ENCODE peak calls at places on chromosome 6, in six cellular contexts. O, L, B, S, Y and X are unnamed samples.

GRCh38 chr6:36130672-36131516 is 581 bp downstream of the MAPK13 start:
- DNase-seq in O (peak; percentile 40), L (peak; percentile 78), B (peak; percentile 46), S (no peak), Y (peak; percentile 78), X (peak; percentile 50)

GRCh38 chr6:6246539-6246938 is 73.9 kb downstream of the F13A1 start:
- DNase-seq in O (no peak), L (no peak), B (no peak), S (no peak), Y (no peak), X (no peak)

GRCh38 chr6:48027704-48028435 is 83.1 kb downstream of the PTCHD4 start:
- DNase-seq in O (no peak), L (no peak), B (no peak), S (no peak), Y (no peak), X (no peak)

GRCh38 chr6:38599261-38599660 is 40.5 kb downstream of the BTBD9 start:
- DNase-seq in O (no peak), L (no peak), B (no peak), S (no peak), Y (no peak), X (no peak)

GRCh38 chr6:36743538-36744441 is 46.2 kb downstream of the RAB44 start:
- DNase-seq in O (no peak), L (no peak), B (no peak), S (no peak), Y (no peak), X (no peak)

GRCh38 chr6:54267798-54268197 is 40.4 kb upstream of the TINAG start:
- DNase-seq in O (no peak), L (no peak), B (no peak), S (no peak), Y (no peak), X (no peak)

GRCh38 chr6:21538186-21538798 is 55.3 kb upstream of the SOX4 start:
- DNase-seq in O (no peak), L (no peak), B (no peak), S (no peak), Y (no peak), X (no peak)

GRCh38 chr6:43836507-43836906 is 66.5 kb downstream of the VEGFA start:
- DNase-seq in O (no peak), L (no peak), B (no peak), S (no peak), Y (no peak), X (no peak)

GRCh38 chr6:13479971-13480434 is 7.4 kb downstream of the GFOD1 start:
- DNase-seq in O (no peak), L (no peak), B (no peak), S (no peak), Y (no peak), X (peak; percentile 75)

GRCh38 chr6:140653985-140654384 is 1279.5 kb upstream of the CITED2 start:
- DNase-seq in O (no peak), L (no peak), B (no peak), S (no peak), Y (no peak), X (no peak)

GRCh38 chr6:56764081-56764566 is 121.4 kb upstream of the DST start:
- DNase-seq in O (no peak), L (no peak), B (no peak), S (no peak), Y (no peak), X (no peak)

GRCh38 chr6:157298325-157298724 is 25.0 kb downstream of the TMEM242 start:
- DNase-seq in O (no peak), L (no peak), B (no peak), S (no peak), Y (no peak), X (no peak)

GRCh38 chr6:37783831-37784584 is 35.5 kb upstream of the ZFAND3 start:
- DNase-seq in O (no peak), L (peak; percentile 32), B (no peak), S (no peak), Y (no peak), X (no peak)

GRCh38 chr6:6696867-6697531 is 108.5 kb downstream of the LY86 start:
- DNase-seq in O (no peak), L (peak; percentile 64), B (peak; percentile 53), S (no peak), Y (peak; percentile 47), X (no peak)

GRCh38 chr6:167791036-167791779 is 35.5 kb upstream of the AFDN start:
- DNase-seq in O (no peak), L (no peak), B (no peak), S (no peak), Y (no peak), X (peak; percentile 90)

GRCh38 chr6:40856271-40856670 is 182.8 kb downstream of the UNC5CL start:
- DNase-seq in O (no peak), L (no peak), B (no peak), S (no peak), Y (no peak), X (no peak)

GRCh38 chr6:32291549-32291948 is 67.7 kb upstream of the NOTCH4 start:
- DNase-seq in O (no peak), L (no peak), B (no peak), S (no peak), Y (no peak), X (no peak)

GRCh38 chr6:108684809-108685329 is 124.2 kb downstream of the FOXO3 start:
- DNase-seq in O (no peak), L (no peak), B (no peak), S (no peak), Y (no peak), X (no peak)

GRCh38 chr6:10373642-10374359 is 41.1 kb downstream of the TFAP2A start:
- DNase-seq in O (no peak), L (no peak), B (no peak), S (no peak), Y (no peak), X (no peak)

GRCh38 chr6:7615611-7616383 is 25.8 kb downstream of the SNRNP48 start:
- DNase-seq in O (no peak), L (peak; percentile 39), B (no peak), S (no peak), Y (no peak), X (no peak)

GRCh38 chr6:26258199-26258977 is 106.6 kb upstream of the BTN3A2 start:
- DNase-seq in O (no peak), L (no peak), B (no peak), S (no peak), Y (no peak), X (no peak)

GRCh38 chr6:106746660-106747059 is 117.3 kb downstream of the QRSL1 start:
- DNase-seq in O (no peak), L (no peak), B (no peak), S (no peak), Y (no peak), X (no peak)

GRCh38 chr6:150159757-150160156 is 16.9 kb downstream of the PPP1R14C start:
- DNase-seq in O (no peak), L (no peak), B (no peak), S (no peak), Y (no peak), X (no peak)

GRCh38 chr6:130282234-130282995 is 59.7 kb upstream of the SAMD3 start:
- DNase-seq in O (no peak), L (peak; percentile 31), B (no peak), S (no peak), Y (no peak), X (no peak)

GRCh38 chr6:151082079-151082478 is 157.7 kb upstream of the AKAP12 start:
- DNase-seq in O (no peak), L (no peak), B (no peak), S (no peak), Y (no peak), X (peak; percentile 4)

GRCh38 chr6:34757687-34758274 is 476 bp downstream of the SNRPC start:
- DNase-seq in O (no peak), L (no peak), B (no peak), S (no peak), Y (no peak), X (peak; percentile 30)

GRCh38 chr6:11270030-11271027 is 37.9 kb upstream of the NEDD9 start:
- DNase-seq in O (no peak), L (no peak), B (no peak), S (no peak), Y (no peak), X (no peak)

GRCh38 chr6:129120856-129121255 is 237.9 kb downstream of the LAMA2 start:
- DNase-seq in O (no peak), L (no peak), B (no peak), S (no peak), Y (no peak), X (no peak)

GRCh38 chr6:2055143-2055542 is 190.3 kb downstream of the GMDS start:
- DNase-seq in O (no peak), L (no peak), B (no peak), S (no peak), Y (no peak), X (no peak)

GRCh38 chr6:62681108-62681507 is 395.1 kb upstream of the KHDRBS2 start:
- DNase-seq in O (no peak), L (no peak), B (no peak), S (no peak), Y (no peak), X (no peak)

GRCh38 chr6:69362209-69362608 is 434.6 kb downstream of the LMBRD1 start:
- DNase-seq in O (no peak), L (no peak), B (no peak), S (no peak), Y (no peak), X (no peak)

GRCh38 chr6:79250107-79250514 is 15.6 kb upstream of the HMGN3 start:
- DNase-seq in O (no peak), L (no peak), B (no peak), S (no peak), Y (no peak), X (no peak)

GRCh38 chr6:42128460-42129359 is 13.7 kb downstream of the C6orf132 start:
- DNase-seq in O (no peak), L (no peak), B (no peak), S (no peak), Y (no peak), X (no peak)

GRCh38 chr6:32906539-32906938 is 34.3 kb downstream of the HLA-DMB start:
- DNase-seq in O (no peak), L (no peak), B (no peak), S (no peak), Y (no peak), X (no peak)

GRCh38 chr6:159939591-159940016 is 29.3 kb upstream of the IGF2R start:
- DNase-seq in O (no peak), L (no peak), B (no peak), S (no peak), Y (no peak), X (no peak)

GRCh38 chr6:168637853-168638252 is 196.9 kb downstream of the SMOC2 start:
- DNase-seq in O (no peak), L (no peak), B (no peak), S (no peak), Y (no peak), X (no peak)